ENCODE peak calls at places on chromosomes 5 and 9, in six cellular contexts. W is left ventricle myocardium inferior; Z is CD8-positive, alpha-beta T cell; M is breast epithelium; B is NB4; U is Peyer's patch. E is an unnamed sample.

GRCh38 chr5:139869042-139869790 is 73.6 kb downstream of the PSD2 start:
- DNase-seq in W (no peak), Z (no peak), M (no peak), B (no peak), U (no peak), E (no peak)

GRCh38 chr5:117943521-117943920 is 1044.8 kb downstream of the DTWD2 start:
- DNase-seq in W (peak; percentile 14), Z (no peak), M (no peak), B (peak; percentile 1), U (no peak), E (no peak)

GRCh38 chr5:78974011-78974410 is 11.1 kb downstream of the ARSB start:
- DNase-seq in W (peak; percentile 29), Z (no peak), M (no peak), B (no peak), U (no peak), E (no peak)

GRCh38 chr5:73615085-73615484 is 10.9 kb upstream of the ARHGEF28 start:
- DNase-seq in W (no peak), Z (no peak), M (no peak), B (no peak), U (peak; percentile 78), E (no peak)

GRCh38 chr9:68706579-68707201 is 1.6 kb downstream of the PIP5K1B start:
- DNase-seq in W (no peak), Z (no peak), M (no peak), B (no peak), U (no peak), E (peak; percentile 81)

GRCh38 chr5:177429248-177430045 is 3.0 kb downstream of the GRK6 start:
- DNase-seq in W (peak; percentile 67), Z (peak; percentile 90), M (no peak), B (peak; percentile 99), U (peak; percentile 93), E (peak; percentile 87)

GRCh38 chr5:5270958-5271605 is 131.0 kb downstream of the ADAMTS16 start:
- DNase-seq in W (peak; percentile 56), Z (no peak), M (no peak), B (no peak), U (peak; percentile 80), E (no peak)

GRCh38 chr9:76109953-76110352 is 219.5 kb downstream of the PCSK5 start:
- DNase-seq in W (no peak), Z (no peak), M (no peak), B (no peak), U (no peak), E (no peak)

GRCh38 chr9:25716220-25716872 is 38.1 kb upstream of the TUSC1 start:
- DNase-seq in W (no peak), Z (no peak), M (peak; percentile 82), B (no peak), U (no peak), E (no peak)

GRCh38 chr9:70677336-70677735 is 262.9 kb upstream of the KLF9 start:
- DNase-seq in W (no peak), Z (no peak), M (no peak), B (no peak), U (no peak), E (no peak)

GRCh38 chr9:111067472-111067871 is 29.2 kb upstream of the LPAR1 start:
- DNase-seq in W (no peak), Z (no peak), M (no peak), B (no peak), U (no peak), E (no peak)

DNA sequence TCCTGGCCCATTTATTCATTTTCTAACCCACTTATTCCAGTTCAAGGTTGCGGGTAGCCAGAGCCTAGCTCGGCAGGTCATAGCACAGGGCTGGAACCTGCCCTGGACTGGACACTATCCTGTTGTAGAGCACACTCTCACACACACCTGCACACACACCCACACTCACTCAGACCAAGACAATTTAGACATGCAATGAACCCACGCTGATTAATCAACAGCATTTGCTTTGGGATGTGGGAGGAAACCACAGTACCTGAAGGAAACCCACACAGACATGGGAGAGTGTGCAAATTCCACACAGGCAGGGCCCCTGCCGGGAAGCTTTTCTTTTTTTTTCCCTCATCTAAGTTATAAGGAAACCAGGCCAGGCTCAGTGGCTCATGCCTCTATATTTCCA is 34.8 kb upstream of the MELK start:
- DNase-seq in W (no peak), Z (no peak), M (no peak), B (no peak), U (no peak), E (no peak)
- H3K4me3 ChIP-seq in W (no peak overlapping the region), Z (no peak overlapping the region), M (no peak overlapping the region), B (no peak overlapping the region), U (no peak overlapping the region), E (no peak overlapping the region)

GRCh38 chr5:43258116-43258515 is 55.1 kb downstream of the HMGCS1 start:
- DNase-seq in W (no peak), Z (no peak), M (no peak), B (no peak), U (no peak), E (no peak)

GRCh38 chr5:43255704-43256103 is 57.5 kb downstream of the HMGCS1 start:
- DNase-seq in W (no peak), Z (no peak), M (no peak), B (no peak), U (no peak), E (no peak)

GRCh38 chr5:43251754-43252153 is 59.7 kb downstream of the NIM1K start:
- DNase-seq in W (no peak), Z (no peak), M (no peak), B (no peak), U (no peak), E (no peak)

DNA sequence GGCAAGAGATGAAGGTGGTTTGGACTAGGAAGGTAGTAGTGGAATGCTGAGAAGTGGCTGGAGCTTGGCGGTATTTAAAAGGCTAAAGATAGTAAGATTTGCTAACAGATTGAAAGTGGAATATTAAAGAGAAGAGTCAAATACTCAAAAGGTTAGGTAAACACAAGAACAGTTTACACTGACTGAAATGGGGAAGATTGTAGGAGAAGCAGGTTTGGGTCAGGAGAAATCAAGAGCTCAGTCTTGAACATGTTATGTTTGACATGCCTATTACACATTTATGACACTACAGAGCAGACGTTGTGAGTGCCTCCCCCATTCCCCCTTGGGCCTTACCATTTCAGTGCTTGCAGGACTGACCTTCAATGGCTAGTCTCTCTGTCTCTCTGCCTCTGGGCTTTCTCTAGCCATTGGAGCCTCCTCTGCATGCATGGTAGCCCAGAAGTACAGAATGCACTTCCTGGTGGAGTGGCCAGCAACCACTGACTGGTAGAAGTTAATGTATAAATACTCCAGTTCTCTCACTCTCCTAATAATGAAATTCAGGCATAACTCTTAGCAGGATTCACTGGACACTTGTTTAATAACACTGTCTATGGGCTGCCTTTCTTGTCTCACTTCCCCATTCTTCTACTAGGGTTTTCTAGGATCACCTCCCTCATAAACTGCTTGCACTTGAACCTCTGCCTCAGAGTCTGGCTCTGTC is 56.8 kb downstream of the HMGCS1 start:
- DNase-seq in W (no peak), Z (no peak), M (no peak), B (no peak), U (no peak), E (no peak)
- TF ChIP-seq CTCF in W (no peak), Z (no peak), M (no peak), B (no peak), U (no peak), E (no peak)

DNA sequence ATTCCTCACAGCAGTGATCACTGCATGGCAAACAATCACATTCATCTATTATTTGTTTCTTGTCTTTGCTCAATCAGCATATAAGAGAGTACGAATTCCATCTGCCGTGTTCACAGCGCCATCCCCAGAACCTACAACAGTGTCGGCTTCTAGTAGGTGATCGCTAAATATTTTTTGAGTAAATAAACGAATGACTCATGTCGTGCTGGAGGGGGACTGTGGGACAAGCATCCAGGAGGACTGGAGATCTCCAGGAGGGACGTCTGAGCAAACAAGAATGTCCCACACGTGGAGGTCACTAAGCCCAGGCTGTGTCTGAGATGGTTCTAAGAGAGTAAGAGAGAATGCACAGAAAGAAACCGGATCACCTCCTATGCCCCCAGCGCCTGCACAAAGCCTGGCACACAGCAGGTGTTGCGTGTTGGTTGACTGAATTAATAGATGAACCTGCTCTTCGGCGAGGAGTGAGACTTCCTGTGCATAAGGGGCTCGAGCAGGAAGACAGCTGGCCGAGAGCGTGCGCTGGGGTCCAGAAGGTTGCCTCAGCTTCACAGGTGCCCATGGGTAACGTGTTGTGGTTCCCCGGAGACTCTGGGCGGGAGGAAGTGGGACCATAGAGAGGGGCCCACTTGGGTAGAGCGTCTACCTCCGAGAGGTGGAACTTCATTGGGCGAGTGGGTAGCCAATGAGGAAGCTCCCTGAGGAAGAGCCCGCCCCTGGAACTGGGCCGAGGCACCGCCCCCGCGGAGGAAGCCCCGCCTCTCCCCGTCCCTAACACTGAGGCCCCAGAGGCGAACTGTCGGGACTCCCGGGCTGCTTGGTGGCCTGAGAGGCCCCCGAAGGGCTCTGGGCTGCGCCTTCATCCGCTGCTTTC is 193.0 kb downstream of the MELK start:
- DNase-seq in W (peak; percentile 41), Z (peak; percentile 93), M (no peak), B (peak; percentile 82), U (peak; percentile 94), E (peak; percentile 97)
- H3K4me3 ChIP-seq in W (peak overlapping the region; percentile 43), Z (peak overlapping the region; percentile 54), M (peak overlapping the region; percentile 20), B (no peak overlapping the region), U (peak overlapping the region; percentile 39), E (peak overlapping the region; percentile 56)

GRCh38 chr5:115841382-115842088 is at the start of the genes AP3S1 and ATG12:
- DNase-seq in W (peak; percentile 90), Z (peak; percentile 95), M (peak; percentile 88), B (peak; percentile 94), U (peak; percentile 96), E (peak; percentile 95)

GRCh38 chr5:115842952-115843351 is 1.2 kb downstream of the AP3S1 start:
- DNase-seq in W (no peak), Z (no peak), M (no peak), B (no peak), U (no peak), E (no peak)

GRCh38 chr5:115840825-115841224 is 540 bp downstream of the ATG12 start:
- DNase-seq in W (no peak), Z (no peak), M (no peak), B (no peak), U (no peak), E (no peak)

GRCh38 chr5:115843444-115844130 is 1.9 kb downstream of the AP3S1 start:
- DNase-seq in W (no peak), Z (no peak), M (no peak), B (peak; percentile 11), U (no peak), E (no peak)

GRCh38 chr5:115842089-115842881 is 550 bp downstream of the AP3S1 start:
- DNase-seq in W (no peak), Z (peak; percentile 32), M (no peak), B (peak; percentile 81), U (peak; percentile 56), E (peak; percentile 54)
- TF ChIP-seq CTCF in W (peak; percentile 41), Z (no peak), M (no peak), B (peak; percentile 19), U (no peak), E (no peak)